ENCODE peak calls at places on chromosomes 4 and X, in nine cellular contexts. C is activated T-cell treated with anti-CD3 and anti-CD28 coated beads for 1 hour; U is EL; Z is choroid plexus epithelial cell; I is SW480; E is activated CD8-positive, alpha-beta memory T cell treated with anti-CD3 and anti-CD28 coated beads, Interleukin-2, amount 50 U/mL, for 48 hours; V is ELR; N is nephron progenitor cell; P is occipital lobe. X is an unnamed sample.

GRCh38 chr4:105440890-105441289 is 33.0 kb downstream of the PPA2 start:
- DNase-seq in C (no peak), U (no peak), Z (peak; percentile 28), I (no peak), E (no peak), V (peak; percentile 19), N (no peak), P (no peak), X (no peak)

GRCh38 chr4:151753056-151753455 is 7.8 kb downstream of the GATB start:
- DNase-seq in C (no peak), U (peak; percentile 43), Z (peak; percentile 6), I (no peak), E (no peak), V (peak; percentile 86), N (no peak), P (no peak), X (no peak)

GRCh38 chrX:129759576-129760061 is 20.1 kb upstream of the SASH3 start:
- DNase-seq in C (no peak), U (peak; percentile 68), Z (peak; percentile 91), I (peak; percentile 78), E (peak; percentile 69), V (peak; percentile 82), N (no peak), P (peak; percentile 4), X (peak; percentile 21)

GRCh38 chr4:186881521-186882220 is 158.0 kb upstream of the FAT1 start:
- DNase-seq in C (no peak), U (peak; percentile 62), Z (peak; percentile 72), I (peak; percentile 77), E (no peak), V (peak; percentile 61), N (no peak), P (no peak), X (peak; percentile 50)

GRCh38 chr4:92257931-92258857 is 45.6 kb upstream of the GRID2 start:
- DNase-seq in C (no peak), U (no peak), Z (no peak), I (no peak), E (no peak), V (no peak), N (no peak), P (no peak), X (no peak)

GRCh38 chr4:119209077-119209476 is 3.4 kb upstream of the USP53 start:
- DNase-seq in C (no peak), U (peak; percentile 96), Z (peak; percentile 92), I (peak; percentile 77), E (no peak), V (peak; percentile 97), N (no peak), P (no peak), X (peak; percentile 87)

GRCh38 chr4:121054373-121054772 is 18.0 kb downstream of the NDNF start:
- DNase-seq in C (no peak), U (no peak), Z (no peak), I (no peak), E (no peak), V (no peak), N (no peak), P (no peak), X (no peak)

GRCh38 chr4:17385403-17385802 is 126.5 kb downstream of the QDPR start:
- DNase-seq in C (no peak), U (peak; percentile 63), Z (peak; percentile 70), I (peak; percentile 20), E (no peak), V (peak; percentile 33), N (no peak), P (peak; percentile 2), X (no peak)

GRCh38 chr4:40629401-40630334 is at the start of gene RBM47:
- DNase-seq in C (peak; percentile 4), U (peak; percentile 61), Z (peak; percentile 51), I (peak; percentile 30), E (peak; percentile 65), V (peak; percentile 58), N (peak; percentile 73), P (peak; percentile 12), X (no peak)

GRCh38 chrX:119398974-119399771 is at the start of gene SLC25A43:
- DNase-seq in C (peak; percentile 6), U (peak; percentile 42), Z (no peak), I (no peak), E (peak; percentile 67), V (peak; percentile 44), N (peak; percentile 42), P (no peak), X (no peak)

GRCh38 chr4:53987761-53988171 is 76.6 kb downstream of the CHIC2 start:
- DNase-seq in C (no peak), U (peak; percentile 64), Z (peak; percentile 64), I (peak; percentile 1), E (no peak), V (peak; percentile 79), N (no peak), P (no peak), X (no peak)

GRCh38 chrX:40099046-40099968 is 1.5 kb upstream of the BCOR start:
- DNase-seq in C (no peak), U (peak; percentile 49), Z (no peak), I (peak; percentile 55), E (peak; percentile 66), V (peak; percentile 53), N (peak; percentile 50), P (peak; percentile 5), X (no peak)

X was measured in BJ.